ENCODE peak calls at places on chromosomes 7 and 10, in ten cellular contexts. One of them, this sample, is unnamed.

GRCh38 chr7:150406565-150407421 is 27.7 kb downstream of the ZNF775 start:
- DNase-seq in HFF-Myc: no peak
- DNase-seq in tibial artery: no peak
- DNase-seq in cardiac muscle cell: no peak
- DNase-seq in mucosa of descending colon: peak; percentile 58
- DNase-seq in foreskin fibroblast: peak; percentile 28
- DNase-seq in epithelial cell of proximal tubule: no peak
- DNase-seq in body of pancreas: peak; percentile 41
- DNase-seq in spleen: peak; percentile 82
- DNase-seq in CD4-positive, alpha-beta memory T cell: peak; percentile 52
- DNase-seq in this sample: peak; percentile 30

GRCh38 chr7:28272461-28272877 is 91.9 kb upstream of the JAZF1 start:
- DNase-seq in spleen: no peak
- DNase-seq in CD4-positive, alpha-beta memory T cell: peak; percentile 8
- DNase-seq in body of pancreas: peak; percentile 31
- DNase-seq in foreskin fibroblast: peak; percentile 84
- DNase-seq in HFF-Myc: peak; percentile 5
- DNase-seq in cardiac muscle cell: peak; percentile 59
- DNase-seq in mucosa of descending colon: peak; percentile 29
- DNase-seq in tibial artery: peak; percentile 45
- DNase-seq in epithelial cell of proximal tubule: no peak
- DNase-seq in this sample: peak; percentile 36

GRCh38 chr10:17981766-17982380 is 30.2 kb downstream of the SLC39A12 start:
- DNase-seq in CD4-positive, alpha-beta memory T cell: no peak
- DNase-seq in spleen: no peak
- DNase-seq in body of pancreas: no peak
- DNase-seq in tibial artery: no peak
- DNase-seq in epithelial cell of proximal tubule: peak; percentile 60
- DNase-seq in foreskin fibroblast: peak; percentile 86
- DNase-seq in mucosa of descending colon: no peak
- DNase-seq in cardiac muscle cell: no peak
- DNase-seq in HFF-Myc: peak; percentile 42
- DNase-seq in this sample: no peak

GRCh38 chr10:97190452-97190851 is 4.7 kb upstream of the SLIT1 start:
- DNase-seq in spleen: no peak
- DNase-seq in epithelial cell of proximal tubule: no peak
- DNase-seq in mucosa of descending colon: no peak
- DNase-seq in CD4-positive, alpha-beta memory T cell: no peak
- DNase-seq in foreskin fibroblast: no peak
- DNase-seq in cardiac muscle cell: no peak
- DNase-seq in HFF-Myc: no peak
- DNase-seq in tibial artery: no peak
- DNase-seq in body of pancreas: no peak
- DNase-seq in this sample: no peak

GRCh38 chr7:18405731-18406130 is 89.8 kb upstream of the HDAC9 start:
- DNase-seq in spleen: no peak
- DNase-seq in foreskin fibroblast: no peak
- DNase-seq in HFF-Myc: no peak
- DNase-seq in CD4-positive, alpha-beta memory T cell: no peak
- DNase-seq in mucosa of descending colon: no peak
- DNase-seq in epithelial cell of proximal tubule: no peak
- DNase-seq in body of pancreas: no peak
- DNase-seq in cardiac muscle cell: no peak
- DNase-seq in tibial artery: no peak
- DNase-seq in this sample: no peak

GRCh38 chr7:92835140-92835850 is 1.1 kb downstream of the CDK6 start:
- DNase-seq in foreskin fibroblast: peak; percentile 85
- DNase-seq in epithelial cell of proximal tubule: peak; percentile 54
- DNase-seq in CD4-positive, alpha-beta memory T cell: peak; percentile 56
- DNase-seq in tibial artery: peak; percentile 43
- DNase-seq in spleen: peak; percentile 92
- DNase-seq in body of pancreas: peak; percentile 78
- DNase-seq in HFF-Myc: peak; percentile 27
- DNase-seq in mucosa of descending colon: peak; percentile 77
- DNase-seq in cardiac muscle cell: peak; percentile 88
- DNase-seq in this sample: peak; percentile 89

GRCh38 chr7:44654255-44654791 is 47.9 kb downstream of the OGDH start:
- DNase-seq in epithelial cell of proximal tubule: no peak
- DNase-seq in foreskin fibroblast: no peak
- DNase-seq in spleen: no peak
- DNase-seq in tibial artery: no peak
- DNase-seq in body of pancreas: no peak
- DNase-seq in cardiac muscle cell: no peak
- DNase-seq in CD4-positive, alpha-beta memory T cell: no peak
- DNase-seq in HFF-Myc: no peak
- DNase-seq in mucosa of descending colon: no peak
- DNase-seq in this sample: no peak

GRCh38 chr10:66234872-66235271 is 691.0 kb upstream of the LRRTM3 start:
- DNase-seq in cardiac muscle cell: peak; percentile 4
- DNase-seq in foreskin fibroblast: no peak
- DNase-seq in tibial artery: no peak
- DNase-seq in spleen: no peak
- DNase-seq in HFF-Myc: no peak
- DNase-seq in mucosa of descending colon: no peak
- DNase-seq in CD4-positive, alpha-beta memory T cell: no peak
- DNase-seq in body of pancreas: no peak
- DNase-seq in epithelial cell of proximal tubule: no peak
- DNase-seq in this sample: no peak

GRCh38 chr7:999921-1000593 is 17.1 kb downstream of the CYP2W1 start:
- DNase-seq in HFF-Myc: no peak
- DNase-seq in body of pancreas: no peak
- DNase-seq in CD4-positive, alpha-beta memory T cell: no peak
- DNase-seq in tibial artery: no peak
- DNase-seq in spleen: no peak
- DNase-seq in mucosa of descending colon: no peak
- DNase-seq in foreskin fibroblast: no peak
- DNase-seq in epithelial cell of proximal tubule: no peak
- DNase-seq in cardiac muscle cell: no peak
- DNase-seq in this sample: no peak

GRCh38 chr10:14748471-14748870 is 26.2 kb downstream of the FAM107B start:
- DNase-seq in body of pancreas: peak; percentile 41
- DNase-seq in epithelial cell of proximal tubule: no peak
- DNase-seq in foreskin fibroblast: no peak
- DNase-seq in spleen: no peak
- DNase-seq in CD4-positive, alpha-beta memory T cell: no peak
- DNase-seq in mucosa of descending colon: no peak
- DNase-seq in tibial artery: peak; percentile 30
- DNase-seq in HFF-Myc: no peak
- DNase-seq in cardiac muscle cell: no peak
- DNase-seq in this sample: no peak

GRCh38 chr10:60863796-60864195 is 80.2 kb downstream of the RHOBTB1 start:
- DNase-seq in foreskin fibroblast: no peak
- DNase-seq in mucosa of descending colon: no peak
- DNase-seq in CD4-positive, alpha-beta memory T cell: no peak
- DNase-seq in epithelial cell of proximal tubule: no peak
- DNase-seq in HFF-Myc: no peak
- DNase-seq in tibial artery: no peak
- DNase-seq in body of pancreas: no peak
- DNase-seq in spleen: no peak
- DNase-seq in cardiac muscle cell: no peak
- DNase-seq in this sample: no peak

GRCh38 chr7:137130751-137131158 is 212.8 kb downstream of the PTN start:
- DNase-seq in epithelial cell of proximal tubule: peak; percentile 50
- DNase-seq in cardiac muscle cell: no peak
- DNase-seq in mucosa of descending colon: no peak
- DNase-seq in HFF-Myc: no peak
- DNase-seq in tibial artery: no peak
- DNase-seq in spleen: peak; percentile 47
- DNase-seq in body of pancreas: no peak
- DNase-seq in CD4-positive, alpha-beta memory T cell: no peak
- DNase-seq in foreskin fibroblast: peak; percentile 69
- DNase-seq in this sample: peak; percentile 32

GRCh38 chr10:1122349-1122748 is 66.2 kb downstream of the WDR37 start:
- DNase-seq in epithelial cell of proximal tubule: no peak
- DNase-seq in mucosa of descending colon: no peak
- DNase-seq in HFF-Myc: no peak
- DNase-seq in cardiac muscle cell: no peak
- DNase-seq in spleen: no peak
- DNase-seq in CD4-positive, alpha-beta memory T cell: no peak
- DNase-seq in body of pancreas: no peak
- DNase-seq in tibial artery: no peak
- DNase-seq in foreskin fibroblast: no peak
- DNase-seq in this sample: no peak

GRCh38 chr7:42152353-42153205 is 84.4 kb downstream of the GLI3 start:
- DNase-seq in CD4-positive, alpha-beta memory T cell: no peak
- DNase-seq in tibial artery: no peak
- DNase-seq in epithelial cell of proximal tubule: no peak
- DNase-seq in spleen: no peak
- DNase-seq in mucosa of descending colon: no peak
- DNase-seq in body of pancreas: no peak
- DNase-seq in HFF-Myc: no peak
- DNase-seq in foreskin fibroblast: no peak
- DNase-seq in cardiac muscle cell: peak; percentile 56
- DNase-seq in this sample: no peak
- H3K4me3 ChIP-seq in CD4-positive, alpha-beta memory T cell: no peak overlapping the region
- H3K4me3 ChIP-seq in tibial artery: no peak overlapping the region
- H3K4me3 ChIP-seq in epithelial cell of proximal tubule: no peak overlapping the region
- H3K4me3 ChIP-seq in spleen: no peak overlapping the region
- H3K4me3 ChIP-seq in mucosa of descending colon: no peak overlapping the region
- H3K4me3 ChIP-seq in body of pancreas: no peak overlapping the region
- H3K4me3 ChIP-seq in HFF-Myc: no peak overlapping the region
- H3K4me3 ChIP-seq in foreskin fibroblast: no peak overlapping the region
- H3K4me3 ChIP-seq in cardiac muscle cell: no peak overlapping the region
- H3K4me3 ChIP-seq in this sample: no peak overlapping the region

DNA sequence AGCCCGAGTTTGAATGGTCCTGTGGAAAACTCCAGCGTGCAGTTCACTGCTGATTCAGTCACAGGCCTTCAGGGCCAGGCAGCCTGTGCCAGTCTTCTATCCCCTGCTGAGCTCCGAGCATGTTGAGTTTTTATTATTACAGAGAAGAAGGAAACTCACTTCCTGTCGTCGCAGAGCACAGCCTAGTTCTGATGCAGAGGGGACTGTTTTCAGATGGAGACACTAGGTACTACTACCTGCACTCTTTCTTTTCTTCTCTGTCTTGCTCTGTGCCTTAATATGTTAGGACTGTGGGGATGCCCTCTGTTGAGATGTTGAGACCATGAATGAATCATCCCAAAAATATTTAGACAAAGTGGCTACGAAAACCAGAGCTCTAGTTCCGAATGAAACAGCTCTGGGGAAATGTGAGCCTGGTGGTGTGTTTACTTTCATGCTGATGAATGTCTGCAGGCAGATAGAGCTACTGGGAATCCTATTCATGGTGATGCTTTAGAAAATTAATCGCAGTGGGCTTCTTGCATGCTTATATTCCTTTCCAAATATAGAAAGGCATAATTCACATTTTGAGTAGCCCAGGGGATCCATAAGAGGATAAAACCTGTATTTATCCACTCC is 29.6 kb downstream of the CASP7 start:
- DNase-seq in HFF-Myc: peak; percentile 31
- DNase-seq in cardiac muscle cell: no peak
- DNase-seq in spleen: no peak
- DNase-seq in mucosa of descending colon: no peak
- DNase-seq in body of pancreas: no peak
- DNase-seq in tibial artery: no peak
- DNase-seq in foreskin fibroblast: peak; percentile 85
- DNase-seq in epithelial cell of proximal tubule: no peak
- DNase-seq in CD4-positive, alpha-beta memory T cell: no peak
- DNase-seq in this sample: no peak
- H3K4me3 ChIP-seq in HFF-Myc: no peak overlapping the region
- H3K4me3 ChIP-seq in cardiac muscle cell: no peak overlapping the region
- H3K4me3 ChIP-seq in spleen: no peak overlapping the region
- H3K4me3 ChIP-seq in mucosa of descending colon: no peak overlapping the region
- H3K4me3 ChIP-seq in body of pancreas: no peak overlapping the region
- H3K4me3 ChIP-seq in tibial artery: no peak overlapping the region
- H3K4me3 ChIP-seq in foreskin fibroblast: no peak overlapping the region
- H3K4me3 ChIP-seq in epithelial cell of proximal tubule: no peak overlapping the region
- H3K4me3 ChIP-seq in CD4-positive, alpha-beta memory T cell: no peak overlapping the region
- H3K4me3 ChIP-seq in this sample: no peak overlapping the region

GRCh38 chr10:111989136-111990050 is 194.2 kb downstream of the GPAM start:
- DNase-seq in HFF-Myc: no peak
- DNase-seq in CD4-positive, alpha-beta memory T cell: no peak
- DNase-seq in cardiac muscle cell: no peak
- DNase-seq in epithelial cell of proximal tubule: no peak
- DNase-seq in body of pancreas: peak; percentile 18
- DNase-seq in spleen: no peak
- DNase-seq in mucosa of descending colon: no peak
- DNase-seq in foreskin fibroblast: no peak
- DNase-seq in tibial artery: no peak
- DNase-seq in this sample: no peak

GRCh38 chr10:111990734-111991133 is 192.8 kb downstream of the GPAM start:
- DNase-seq in epithelial cell of proximal tubule: no peak
- DNase-seq in cardiac muscle cell: no peak
- DNase-seq in CD4-positive, alpha-beta memory T cell: no peak
- DNase-seq in foreskin fibroblast: no peak
- DNase-seq in tibial artery: no peak
- DNase-seq in body of pancreas: no peak
- DNase-seq in spleen: no peak
- DNase-seq in HFF-Myc: no peak
- DNase-seq in mucosa of descending colon: no peak
- DNase-seq in this sample: no peak

GRCh38 chr10:111983970-111984525 is 199.5 kb downstream of the GPAM start:
- DNase-seq in CD4-positive, alpha-beta memory T cell: no peak
- DNase-seq in spleen: no peak
- DNase-seq in HFF-Myc: no peak
- DNase-seq in epithelial cell of proximal tubule: no peak
- DNase-seq in mucosa of descending colon: no peak
- DNase-seq in tibial artery: no peak
- DNase-seq in cardiac muscle cell: no peak
- DNase-seq in foreskin fibroblast: no peak
- DNase-seq in body of pancreas: no peak
- DNase-seq in this sample: no peak

GRCh38 chr10:111986079-111986478 is 197.5 kb downstream of the GPAM start:
- DNase-seq in HFF-Myc: no peak
- DNase-seq in tibial artery: no peak
- DNase-seq in body of pancreas: no peak
- DNase-seq in spleen: no peak
- DNase-seq in cardiac muscle cell: no peak
- DNase-seq in epithelial cell of proximal tubule: no peak
- DNase-seq in mucosa of descending colon: no peak
- DNase-seq in foreskin fibroblast: peak; percentile 2
- DNase-seq in CD4-positive, alpha-beta memory T cell: no peak
- DNase-seq in this sample: no peak
- H3K4me3 ChIP-seq in HFF-Myc: no peak overlapping the region
- H3K4me3 ChIP-seq in tibial artery: no peak overlapping the region
- H3K4me3 ChIP-seq in body of pancreas: no peak overlapping the region
- H3K4me3 ChIP-seq in spleen: no peak overlapping the region
- H3K4me3 ChIP-seq in cardiac muscle cell: no peak overlapping the region
- H3K4me3 ChIP-seq in epithelial cell of proximal tubule: no peak overlapping the region
- H3K4me3 ChIP-seq in mucosa of descending colon: no peak overlapping the region
- H3K4me3 ChIP-seq in foreskin fibroblast: no peak overlapping the region
- H3K4me3 ChIP-seq in CD4-positive, alpha-beta memory T cell: no peak overlapping the region
- H3K4me3 ChIP-seq in this sample: no peak overlapping the region

GRCh38 chr10:71735709-71736569 is 16.4 kb upstream of the C10orf105 start:
- DNase-seq in foreskin fibroblast: no peak
- DNase-seq in spleen: peak; percentile 93
- DNase-seq in tibial artery: no peak
- DNase-seq in epithelial cell of proximal tubule: no peak
- DNase-seq in cardiac muscle cell: no peak
- DNase-seq in body of pancreas: no peak
- DNase-seq in mucosa of descending colon: peak; percentile 71
- DNase-seq in CD4-positive, alpha-beta memory T cell: peak; percentile 70
- DNase-seq in HFF-Myc: no peak
- DNase-seq in this sample: no peak
- H3K4me3 ChIP-seq in foreskin fibroblast: no peak overlapping the region
- H3K4me3 ChIP-seq in spleen: no peak overlapping the region
- H3K4me3 ChIP-seq in tibial artery: no peak overlapping the region
- H3K4me3 ChIP-seq in epithelial cell of proximal tubule: no peak overlapping the region
- H3K4me3 ChIP-seq in cardiac muscle cell: no peak overlapping the region
- H3K4me3 ChIP-seq in body of pancreas: no peak overlapping the region
- H3K4me3 ChIP-seq in mucosa of descending colon: no peak overlapping the region
- H3K4me3 ChIP-seq in CD4-positive, alpha-beta memory T cell: peak overlapping the region; percentile 46
- H3K4me3 ChIP-seq in HFF-Myc: no peak overlapping the region
- H3K4me3 ChIP-seq in this sample: no peak overlapping the region